ENCODE peak calls at places on chromosomes 2 and 18, in nine cellular contexts. M, U, R, Q, L, I, T, X and E are unnamed samples.

GRCh38 chr2:99662761-99663341 is 173.0 kb upstream of the REV1 start:
- DNase-seq in T (peak), L (no peak), M (no peak), R (no peak), I (no peak), X (peak), Q (peak), U (no peak), E (no peak)

GRCh38 chr2:217279130-217279529 is 419.3 kb upstream of the TNP1 start:
- DNase-seq in I (no peak), Q (no peak), R (no peak), T (no peak), U (no peak), X (no peak), L (no peak), M (no peak), E (no peak)

GRCh38 chr2:179304424-179304823 is 39.8 kb upstream of the SESTD1 start:
- DNase-seq in M (no peak), U (no peak), R (no peak), T (no peak), I (no peak), L (no peak), X (no peak), Q (no peak), E (no peak)

GRCh38 chr18:79510046-79510685 is 114.4 kb downstream of the NFATC1 start:
- DNase-seq in M (no peak), R (no peak), T (no peak), I (no peak), X (no peak), Q (no peak), U (peak), L (no peak), E (no peak)

GRCh38 chr2:71503827-71504226 is 50.5 kb downstream of the DYSF start:
- DNase-seq in R (no peak), T (no peak), M (no peak), X (peak), Q (no peak), L (no peak), U (peak), I (peak), E (no peak)

GRCh38 chr2:169363570-169364150 is 1.3 kb upstream of the LRP2 start:
- DNase-seq in R (peak), X (peak), M (no peak), L (peak), Q (no peak), T (no peak), U (peak), I (peak), E (no peak)

GRCh38 chr18:40980171-40980570 is 974.9 kb upstream of the PIK3C3 start:
- DNase-seq in L (no peak), I (no peak), T (no peak), U (no peak), X (no peak), M (no peak), Q (no peak), R (no peak), E (no peak)

GRCh38 chr18:47448956-47449355 is 197.5 kb upstream of the SKOR2 start:
- DNase-seq in R (no peak), T (no peak), Q (no peak), I (no peak), U (no peak), L (no peak), M (no peak), X (no peak), E (no peak)

GRCh38 chr2:28199995-28200394 is 192.7 kb upstream of the FOSL2 start:
- DNase-seq in I (no peak), R (no peak), L (no peak), Q (no peak), U (no peak), T (no peak), M (no peak), X (no peak), E (no peak)

GRCh38 chr2:9773905-9774239 is 69.4 kb upstream of the TAF1B start:
- DNase-seq in L (no peak), M (no peak), R (no peak), T (no peak), Q (no peak), U (peak), X (no peak), I (no peak), E (no peak)

GRCh38 chr2:86280191-86280667 is 57.2 kb downstream of the REEP1 start:
- DNase-seq in R (no peak), Q (no peak), L (no peak), U (no peak), I (no peak), T (no peak), M (no peak), X (no peak), E (no peak)

GRCh38 chr2:220144411-220144810 is 517.0 kb downstream of the SLC4A3 start:
- DNase-seq in R (no peak), T (no peak), X (no peak), I (no peak), U (no peak), M (no peak), L (no peak), Q (no peak), E (no peak)

GRCh38 chr18:44508474-44508873 is 172.2 kb upstream of the SETBP1 start:
- DNase-seq in U (no peak), R (no peak), Q (no peak), I (no peak), T (no peak), X (no peak), L (no peak), M (no peak), E (no peak)

GRCh38 chr2:187918996-187919821 is 365.0 kb upstream of the TFPI start:
- DNase-seq in U (no peak), R (no peak), T (no peak), M (no peak), L (no peak), I (no peak), Q (no peak), X (no peak), E (no peak)

GRCh38 chr18:50902797-50903196 is 23.9 kb downstream of the ME2 start:
- DNase-seq in R (no peak), Q (no peak), U (no peak), X (no peak), I (no peak), L (no peak), T (peak), M (no peak), E (no peak)

GRCh38 chr2:216465580-216466197 is 33.0 kb upstream of the RPL37A start:
- DNase-seq in X (no peak), M (no peak), L (no peak), T (no peak), U (no peak), Q (no peak), R (no peak), I (no peak), E (no peak)

GRCh38 chr2:105450495-105450894 is 51.6 kb upstream of the FHL2 start:
- DNase-seq in M (no peak), Q (no peak), X (no peak), U (no peak), T (no peak), R (no peak), I (no peak), L (no peak), E (no peak)

GRCh38 chr2:85589982-85590791 is 5.4 kb upstream of the RNF181 start:
- DNase-seq in T (peak), I (no peak), M (no peak), R (no peak), L (no peak), U (peak), X (peak), Q (peak), E (no peak)

GRCh38 chr18:2590303-2590702 is 18.9 kb downstream of the NDC80 start:
- DNase-seq in T (no peak), U (no peak), R (no peak), L (no peak), X (no peak), I (no peak), M (no peak), Q (no peak), E (no peak)

GRCh38 chr2:104406273-104406726 is 447.6 kb upstream of the POU3F3 start:
- DNase-seq in U (no peak), L (no peak), M (no peak), I (no peak), T (peak), Q (no peak), X (no peak), R (no peak), E (peak)

GRCh38 chr2:238513346-238513745 is 86.6 kb downstream of the ASB1 start:
- DNase-seq in X (no peak), U (no peak), M (no peak), R (peak), T (no peak), Q (no peak), L (peak), I (peak), E (peak)

GRCh38 chr2:197286805-197287595 is 23.6 kb downstream of the ANKRD44 start:
- DNase-seq in R (no peak), M (peak), L (no peak), I (no peak), Q (peak), X (peak), T (no peak), U (no peak), E (peak)

GRCh38 chr2:43083278-43083677 is 143.1 kb downstream of the ZFP36L2 start:
- DNase-seq in X (no peak), L (no peak), M (no peak), I (peak), U (no peak), Q (no peak), T (no peak), R (no peak), E (no peak)